ENCODE peak calls at places on chromosome 3, in seven cellular contexts. U is fibroblast of the conjunctiva; S is aorta; L is transverse colon; A is hippocampal formation; O is Jurkat, Clone E6-1; M is DMS153. E is an unnamed sample.

GRCh38 chr3:23712095-23712494 is 93.7 kb upstream of the UBE2E1 start:
- DNase-seq in A (no peak), S (no peak), L (no peak), M (no peak), U (no peak), O (no peak), E (no peak)

GRCh38 chr3:127475975-127476374 is 114.6 kb downstream of the TPRA1 start:
- DNase-seq in A (no peak), L (no peak), M (no peak), O (no peak), S (no peak), U (no peak), E (no peak)

GRCh38 chr3:13539285-13539625 is 9.7 kb upstream of the FBLN2 start:
- DNase-seq in S (no peak), A (no peak), U (no peak), L (no peak), O (no peak), M (no peak), E (no peak)

GRCh38 chr3:132659370-132660055 is at the start of gene ACAD11:
- DNase-seq in S (peak; percentile 89), U (peak; percentile 53), A (peak; percentile 75), M (peak; percentile 38), L (peak; percentile 70), O (no peak), E (peak; percentile 61)

GRCh38 chr3:71131893-71132314 is 451.6 kb downstream of the FOXP1 start:
- DNase-seq in S (no peak), L (no peak), A (peak; percentile 19), M (peak; percentile 17), O (no peak), U (no peak), E (no peak)

GRCh38 chr3:186983372-186984058 is 53.2 kb downstream of the ST6GAL1 start:
- DNase-seq in U (no peak), A (no peak), O (no peak), S (no peak), M (no peak), L (no peak), E (no peak)

GRCh38 chr3:47370887-47371697 is 9.7 kb upstream of the PTPN23 start:
- DNase-seq in M (no peak), U (no peak), A (no peak), O (no peak), L (peak; percentile 23), S (no peak), E (no peak)

GRCh38 chr3:55616803-55617202 is 129.7 kb upstream of the WNT5A start:
- DNase-seq in L (no peak), A (no peak), O (no peak), M (no peak), U (no peak), S (no peak), E (no peak)

GRCh38 chr3:165156757-165157156 is 39.4 kb downstream of the SLITRK3 start:
- DNase-seq in L (peak; percentile 64), O (no peak), M (no peak), A (no peak), S (no peak), U (no peak), E (no peak)

GRCh38 chr3:73558399-73559075 is 66.2 kb downstream of the PDZRN3 start:
- DNase-seq in L (no peak), A (no peak), O (no peak), U (peak; percentile 76), S (no peak), M (no peak), E (no peak)

GRCh38 chr3:52529376-52530333 is 4.0 kb downstream of the NT5DC2 start:
- DNase-seq in O (no peak), M (no peak), U (no peak), L (peak; percentile 7), S (peak; percentile 58), A (no peak), E (no peak)

E was measured in frontal cortex.